ENCODE peak calls at places on chromosomes 13 and 19, in eight cellular contexts. U is stomach, V is Peyer's patch, Y is cardiac muscle cell, P is HCT116, Q is testis, J is kidney epithelial cell, G is sigmoid colon. H is an unnamed sample.

GRCh38 chr13:25807562-25807961 is 244.3 kb downstream of the SHISA2 start:
- DNase-seq in U (no peak), V (no peak), Y (no peak), P (no peak), Q (no peak), J (no peak), G (no peak), H (no peak)

GRCh38 chr19:39557791-39558622 is 18.0 kb upstream of the EID2 start:
- DNase-seq in U (no peak), V (peak; percentile 22), Y (peak; percentile 3), P (no peak), Q (no peak), J (no peak), G (no peak), H (no peak)

GRCh38 chr13:34722931-34723330 is 219.1 kb upstream of the NBEA start:
- DNase-seq in U (no peak), V (no peak), Y (no peak), P (no peak), Q (no peak), J (no peak), G (no peak), H (no peak)

GRCh38 chr13:40170982-40171381 is 495.5 kb downstream of the FOXO1 start:
- DNase-seq in U (no peak), V (no peak), Y (no peak), P (peak; percentile 68), Q (no peak), J (no peak), G (no peak), H (no peak)

GRCh38 chr13:60226507-60226906 is 62.8 kb upstream of the DIAPH3 start:
- DNase-seq in U (no peak), V (no peak), Y (peak; percentile 53), P (peak; percentile 12), Q (peak; percentile 16), J (no peak), G (no peak), H (peak; percentile 2)

GRCh38 chr13:40677064-40677463 is 10.6 kb upstream of the FOXO1 start:
- DNase-seq in U (no peak), V (no peak), Y (no peak), P (no peak), Q (no peak), J (no peak), G (no peak), H (no peak)

GRCh38 chr13:85031771-85032170 is 767.4 kb downstream of the SLITRK6 start:
- DNase-seq in U (no peak), V (no peak), Y (no peak), P (no peak), Q (no peak), J (no peak), G (no peak), H (no peak)

GRCh38 chr13:50224534-50224933 is 209.3 kb downstream of the KCNRG start:
- DNase-seq in U (no peak), V (no peak), Y (peak; percentile 57), P (no peak), Q (no peak), J (no peak), G (no peak), H (no peak)

GRCh38 chr19:21149877-21150276 is 8.0 kb downstream of the ZNF431 start:
- DNase-seq in U (no peak), V (no peak), Y (no peak), P (no peak), Q (no peak), J (no peak), G (no peak), H (no peak)

GRCh38 chr19:15583346-15583745 is 31.7 kb upstream of the CYP4F8 start:
- DNase-seq in U (peak; percentile 14), V (no peak), Y (no peak), P (no peak), Q (no peak), J (no peak), G (peak; percentile 58), H (no peak)

GRCh38 chr19:18423258-18424020 is 4.2 kb downstream of the SSBP4 start:
- DNase-seq in U (no peak), V (no peak), Y (no peak), P (no peak), Q (no peak), J (no peak), G (no peak), H (no peak)

GRCh38 chr13:99617474-99618255 is 116.4 kb downstream of the TM9SF2 start:
- DNase-seq in U (no peak), V (no peak), Y (peak; percentile 70), P (peak; percentile 18), Q (peak; percentile 74), J (no peak), G (no peak), H (no peak)

GRCh38 chr19:40304306-40304705 is 19.2 kb upstream of the AKT2 start:
- DNase-seq in U (no peak), V (no peak), Y (no peak), P (no peak), Q (no peak), J (no peak), G (no peak), H (no peak)

GRCh38 chr19:43634877-43635560 is 4.6 kb downstream of the CADM4 start:
- DNase-seq in U (no peak), V (no peak), Y (peak; percentile 36), P (no peak), Q (peak; percentile 36), J (no peak), G (no peak), H (no peak)

GRCh38 chr13:50636007-50636704 is 207.3 kb downstream of the DLEU7 start:
- DNase-seq in U (no peak), V (no peak), Y (peak; percentile 68), P (no peak), Q (peak; percentile 33), J (no peak), G (no peak), H (no peak)

GRCh38 chr19:49613374-49613773 is 22.4 kb downstream of the PRR12 start:
- DNase-seq in U (no peak), V (no peak), Y (no peak), P (no peak), Q (no peak), J (no peak), G (no peak), H (no peak)

GRCh38 chr13:46172531-46172991 is 9.4 kb downstream of the LCP1 start:
- DNase-seq in U (no peak), V (peak; percentile 71), Y (no peak), P (no peak), Q (no peak), J (no peak), G (no peak), H (no peak)

GRCh38 chr13:46386426-46386995 is 541 bp downstream of the RUBCNL start:
- DNase-seq in U (no peak), V (no peak), Y (no peak), P (no peak), Q (peak; percentile 21), J (no peak), G (no peak), H (no peak)

GRCh38 chr19:41548954-41549688 is 26.8 kb upstream of the CEACAM21 start:
- DNase-seq in U (peak; percentile 43), V (peak; percentile 88), Y (peak; percentile 20), P (no peak), Q (no peak), J (no peak), G (no peak), H (no peak)
- H3K4me3 ChIP-seq in U (peak overlapping the region; percentile 24), V (peak overlapping the region; percentile 37), Y (no peak overlapping the region), P (no peak overlapping the region), Q (no peak overlapping the region), J (no peak overlapping the region), G (no peak overlapping the region), H (no peak overlapping the region)

DNA sequence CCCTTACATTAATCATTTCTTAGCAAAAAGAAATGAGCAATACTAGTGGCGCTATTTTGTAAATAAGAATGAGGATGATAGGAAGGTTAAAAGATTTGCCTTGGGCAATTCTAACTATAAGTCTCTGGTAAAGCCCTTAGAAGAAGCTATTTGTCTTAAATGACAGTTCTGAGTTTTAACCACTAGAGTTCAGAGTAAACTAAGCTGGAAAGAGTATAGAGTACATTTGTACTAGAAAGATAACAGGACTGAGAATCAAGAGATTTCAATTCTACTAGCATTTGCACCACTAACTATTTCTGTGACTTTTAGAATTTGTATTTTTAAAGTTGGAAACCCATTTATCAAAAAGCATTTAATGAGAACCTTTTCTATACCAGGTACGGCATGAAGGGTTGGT is 750.3 kb downstream of the OLFM4 start:
- DNase-seq in U (no peak), V (no peak), Y (no peak), P (no peak), Q (no peak), J (no peak), G (no peak), H (no peak)
- TF ChIP-seq CTCF in U (no peak), V (no peak), Y (no peak), P (no peak), Q (no peak), J (no peak), G (no peak), H (no peak)

DNA sequence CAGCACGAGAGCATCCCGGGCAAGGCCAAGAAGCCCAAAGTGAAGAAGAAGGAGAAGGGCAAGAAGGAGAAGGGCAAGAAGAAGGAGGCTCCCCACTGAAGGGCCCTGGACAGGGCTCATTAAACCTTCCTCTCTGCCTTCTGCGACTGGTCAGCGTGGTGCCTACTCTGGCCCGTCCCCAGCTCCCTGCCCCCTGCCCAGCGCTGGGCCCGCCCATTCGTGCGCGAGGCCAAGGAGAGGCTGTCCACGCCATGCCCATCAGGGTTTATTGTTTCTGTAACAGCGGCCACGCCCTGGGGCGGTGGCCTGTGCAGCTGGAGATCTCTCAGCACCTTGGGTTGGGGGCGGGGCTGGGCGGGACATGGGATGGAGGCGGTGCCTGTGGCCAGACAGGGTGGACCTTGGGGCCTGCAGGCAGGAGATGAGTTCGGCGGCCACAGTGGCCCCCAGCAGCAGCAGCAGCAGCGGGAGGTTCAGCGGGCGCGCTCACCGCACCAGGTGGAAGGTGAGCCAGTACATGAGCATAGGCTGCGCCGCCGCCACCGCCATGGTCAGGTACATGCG is 897 bp downstream of the C19orf33 start:
- DNase-seq in U (peak; percentile 93), V (no peak), Y (no peak), P (peak; percentile 96), Q (peak; percentile 46), J (peak; percentile 86), G (no peak), H (peak; percentile 33)
- H3K4me3 ChIP-seq in U (peak overlapping the region; percentile 31), V (peak overlapping the region; percentile 34), Y (no peak overlapping the region), P (peak overlapping the region; percentile 91), Q (no peak overlapping the region), J (peak overlapping the region; percentile 57), G (no peak overlapping the region), H (no peak overlapping the region)

GRCh38 chr19:35851213-35852028 is 883 bp downstream of the NPHS1 start:
- DNase-seq in U (no peak), V (no peak), Y (no peak), P (no peak), Q (no peak), J (no peak), G (no peak), H (no peak)
- TF ChIP-seq CTCF in U (no peak), V (no peak), Y (peak; percentile 2), P (peak; percentile 16), Q (no peak), J (peak; percentile 16), G (no peak), H (peak; percentile 33)

H was measured in retinal pigment epithelial cell.